ENCODE peak calls at places on chromosome 18, in seven cellular contexts. F is activated T-cell treated with anti-CD3 and anti-CD28 coated beads for 1 hour; W is stimulated activated CD8-positive, alpha-beta memory T cell treated with anti-CD3 and anti-CD28 coated beads, Interleukin-15, amount 100 ng/mL, for 4 hours; H is GM23338; P is stomach; I is osteocyte; O is effector memory CD4-positive, alpha-beta T cell. Y is an unnamed sample.
A peak's percentile ranks its signal among the peaks of the same experiment; 100 is the strongest.

GRCh38 chr18:4068552-4069158 is 386.5 kb downstream of the DLGAP1 start:
- DNase-seq in W (no peak), P (no peak), H (peak; percentile 81), I (no peak), F (no peak), O (peak; percentile 1), Y (no peak)

GRCh38 chr18:13471495-13471845 is 252.9 kb downstream of the LDLRAD4 start:
- DNase-seq in O (no peak), W (no peak), H (no peak), I (no peak), P (no peak), F (no peak), Y (no peak)

GRCh38 chr18:340044-340443 is 72.2 kb upstream of the THOC1 start:
- DNase-seq in H (no peak), I (no peak), P (no peak), F (no peak), O (no peak), W (no peak), Y (no peak)

GRCh38 chr18:79402209-79402576 is 6.5 kb downstream of the NFATC1 start:
- DNase-seq in W (no peak), O (no peak), F (no peak), P (no peak), H (no peak), I (no peak), Y (no peak)

GRCh38 chr18:23138470-23138869 is 3.2 kb downstream of the CABLES1 start:
- DNase-seq in F (no peak), P (peak; percentile 72), W (no peak), I (no peak), H (no peak), O (no peak), Y (no peak)

GRCh38 chr18:7158201-7158600 is 40.6 kb upstream of the LAMA1 start:
- DNase-seq in O (no peak), F (no peak), H (no peak), I (peak; percentile 60), W (no peak), P (no peak), Y (no peak)

GRCh38 chr18:25373443-25373842 is 21.5 kb upstream of the ZNF521 start:
- DNase-seq in W (no peak), P (no peak), O (no peak), I (no peak), F (no peak), H (no peak), Y (no peak)

GRCh38 chr18:55650363-55650870 is 62.4 kb upstream of the TCF4 start:
- DNase-seq in F (no peak), I (no peak), O (no peak), H (no peak), P (no peak), W (no peak), Y (no peak)

GRCh38 chr18:55097406-55098170 is 138.3 kb upstream of the CCDC68 start:
- DNase-seq in P (no peak), W (no peak), F (no peak), O (no peak), I (no peak), H (no peak), Y (no peak)